ENCODE peak calls at places on chromosomes 2 and 18, in six cellular contexts. M, H, R, U, J and L are unnamed samples.

GRCh38 chr18:21853972-21854563 is 113.5 kb downstream of the MIB1 start:
- ATAC-seq in J (no peak), M (no peak), U (no peak), H (no peak), R (peak), L (no peak)

GRCh38 chr2:165970663-165971062 is 17.1 kb upstream of the TTC21B start:
- ATAC-seq in M (no peak), J (no peak), H (no peak), U (no peak), R (no peak), L (no peak)

GRCh38 chr18:13374468-13375301 is 156.1 kb downstream of the LDLRAD4 start:
- ATAC-seq in H (peak), U (no peak), M (peak), J (no peak), R (no peak), L (peak)

GRCh38 chr18:21383031-21383430 is 141.0 kb downstream of the GREB1L start:
- ATAC-seq in H (no peak), M (no peak), R (no peak), U (no peak), J (no peak), L (no peak)

GRCh38 chr2:40886660-40887059 is 434.8 kb upstream of the SLC8A1 start:
- ATAC-seq in H (no peak), U (no peak), M (no peak), J (no peak), R (no peak), L (no peak)

GRCh38 chr2:119004602-119005001 is 62.6 kb downstream of the MARCO start:
- ATAC-seq in M (no peak), U (no peak), H (no peak), J (no peak), R (peak), L (no peak)

GRCh38 chr2:178718988-178719387 is 88.2 kb downstream of the TTN start:
- ATAC-seq in J (no peak), R (no peak), U (peak), H (no peak), M (peak), L (no peak)

GRCh38 chr2:103959174-103960125 is 894.5 kb upstream of the POU3F3 start:
- ATAC-seq in H (peak), R (peak), U (no peak), J (peak), M (no peak), L (no peak)

GRCh38 chr2:190679391-190679790 is 30.5 kb downstream of the NAB1 start:
- ATAC-seq in J (no peak), H (no peak), U (no peak), R (no peak), M (no peak), L (no peak)

GRCh38 chr2:57180042-57180567 is 866.5 kb upstream of the VRK2 start:
- ATAC-seq in R (no peak), H (no peak), M (no peak), J (no peak), U (no peak), L (no peak)

GRCh38 chr2:39515273-39515896 is 78.3 kb upstream of the MAP4K3 start:
- ATAC-seq in M (no peak), U (no peak), H (no peak), R (no peak), J (no peak), L (no peak)

GRCh38 chr2:144481109-144481508 is 38.8 kb downstream of the ZEB2 start:
- ATAC-seq in R (no peak), U (no peak), H (no peak), J (no peak), M (no peak), L (no peak)

GRCh38 chr18:12442946-12443345 is 35.2 kb downstream of the PRELID3A start:
- ATAC-seq in H (no peak), U (no peak), M (no peak), R (no peak), J (no peak), L (no peak)

GRCh38 chr2:12113364-12113763 is 366.9 kb downstream of the LPIN1 start:
- ATAC-seq in H (no peak), R (no peak), M (no peak), J (no peak), U (no peak), L (no peak)

GRCh38 chr2:151774506-151774905 is 40.2 kb upstream of the NEB start:
- ATAC-seq in M (peak), J (no peak), U (peak), R (peak), H (no peak), L (no peak)

GRCh38 chr2:143175435-143175834 is 46.2 kb downstream of the ARHGAP15 start:
- ATAC-seq in R (no peak), M (no peak), H (no peak), U (no peak), J (no peak), L (no peak)

GRCh38 chr2:33728106-33728505 is 129.0 kb upstream of the FAM98A start:
- ATAC-seq in J (no peak), R (no peak), M (no peak), H (no peak), U (no peak), L (no peak)

GRCh38 chr2:74815955-74816354 is 18.0 kb upstream of the HK2 start:
- ATAC-seq in R (no peak), U (no peak), J (no peak), M (no peak), H (no peak), L (no peak)

GRCh38 chr2:78035804-78036203 is 513.6 kb upstream of the LRRTM4 start:
- ATAC-seq in R (no peak), M (no peak), J (no peak), H (no peak), U (no peak), L (no peak)

GRCh38 chr2:186636800-186637795 is 47.2 kb downstream of the ITGAV start:
- ATAC-seq in R (peak), J (no peak), H (no peak), U (no peak), M (no peak), L (no peak)

GRCh38 chr2:85675427-85675826 is 7.4 kb upstream of the SFTPB start:
- ATAC-seq in R (no peak), M (no peak), J (no peak), U (no peak), H (no peak), L (no peak)

GRCh38 chr18:36315736-36316135 is 18.2 kb downstream of the FHOD3 start:
- ATAC-seq in U (no peak), J (no peak), H (no peak), M (peak), R (no peak), L (no peak)

GRCh38 chr2:190837991-190838390 is 42.6 kb upstream of the GLS start:
- ATAC-seq in H (no peak), M (no peak), J (no peak), U (no peak), R (peak), L (no peak)

GRCh38 chr18:44343570-44343969 is 337.1 kb upstream of the SETBP1 start:
- ATAC-seq in M (no peak), R (no peak), H (no peak), J (no peak), U (no peak), L (no peak)

GRCh38 chr2:883260-884026 is 67.2 kb upstream of the SNTG2 start:
- ATAC-seq in R (no peak), U (no peak), J (no peak), H (no peak), M (no peak), L (no peak)

GRCh38 chr2:160402997-160403979 is 90.3 kb downstream of the RBMS1 start:
- ATAC-seq in R (no peak), U (no peak), H (no peak), J (no peak), M (no peak), L (no peak)

GRCh38 chr2:31057691-31058090 is 80.5 kb downstream of the GALNT14 start:
- ATAC-seq in H (no peak), U (no peak), J (no peak), R (no peak), M (peak), L (no peak)

GRCh38 chr2:199806179-199806578 is 44.8 kb downstream of the FTCDNL1 start:
- ATAC-seq in J (no peak), R (no peak), U (no peak), H (no peak), M (no peak), L (no peak)

GRCh38 chr2:20366672-20367116 is 16.1 kb upstream of the PUM2 start:
- ATAC-seq in U (no peak), R (no peak), H (no peak), J (no peak), M (no peak), L (no peak)

GRCh38 chr2:84280873-84281272 is 178.2 kb downstream of the SUCLG1 start:
- ATAC-seq in M (no peak), H (peak), J (no peak), U (no peak), R (no peak), L (no peak)

GRCh38 chr18:22814329-22814703 is 118.8 kb upstream of the RBBP8 start:
- ATAC-seq in J (no peak), H (no peak), R (no peak), M (no peak), U (no peak), L (no peak)

GRCh38 chr18:44959013-44959412 is 278.3 kb downstream of the SETBP1 start:
- ATAC-seq in J (no peak), M (no peak), U (no peak), R (no peak), H (no peak), L (no peak)

GRCh38 chr2:23507267-23508065 is 122.5 kb downstream of the KLHL29 start:
- ATAC-seq in J (no peak), R (no peak), H (no peak), U (no peak), M (no peak), L (no peak)

GRCh38 chr18:69636529-69637301 is 236.0 kb downstream of the DOK6 start:
- ATAC-seq in J (no peak), U (no peak), M (peak), R (no peak), H (no peak), L (no peak)

DNA sequence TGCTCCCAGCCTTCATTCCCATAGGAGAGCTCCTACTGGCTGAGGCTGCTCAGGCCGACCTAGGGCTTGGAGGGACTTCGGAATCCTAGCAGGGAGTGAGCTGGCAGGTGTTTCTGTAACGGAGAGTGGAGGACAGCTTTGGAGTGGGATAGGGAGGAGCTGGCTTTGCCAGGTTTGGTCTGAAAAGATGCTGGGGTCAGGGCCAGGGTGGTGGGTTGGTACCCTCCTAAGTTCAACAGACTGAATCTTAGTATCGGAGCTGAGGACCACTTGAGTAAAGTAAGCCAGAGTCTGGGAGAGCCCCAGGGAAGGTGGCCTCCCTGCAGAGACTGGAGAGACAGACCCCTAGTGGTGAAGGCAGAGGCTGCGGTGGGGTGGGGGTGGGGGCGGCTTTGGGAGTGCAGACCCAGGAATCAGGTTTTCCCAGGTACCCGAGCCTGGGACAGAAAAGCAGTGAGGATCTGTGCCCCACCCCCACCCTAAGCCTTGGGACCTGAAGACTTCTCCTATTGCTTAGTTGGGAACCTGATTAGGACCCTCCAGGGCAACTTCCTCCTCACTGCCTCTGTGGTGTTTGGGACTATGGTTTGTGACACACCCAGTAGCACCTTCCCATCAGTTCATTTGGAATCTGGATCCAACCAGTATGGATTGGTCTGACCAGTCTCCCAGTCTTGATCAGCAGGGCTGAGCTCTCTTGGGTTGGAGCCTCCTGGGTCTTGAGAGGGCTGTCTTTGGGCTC is 3.0 kb downstream of the CNNM4 start:
- ATAC-seq in R (peak), M (no peak), U (no peak), H (peak), J (peak), L (no peak)
- H3K27ac ChIP-seq in R (peak), M (peak), U (peak), H (peak), J (peak), L (peak)

DNA sequence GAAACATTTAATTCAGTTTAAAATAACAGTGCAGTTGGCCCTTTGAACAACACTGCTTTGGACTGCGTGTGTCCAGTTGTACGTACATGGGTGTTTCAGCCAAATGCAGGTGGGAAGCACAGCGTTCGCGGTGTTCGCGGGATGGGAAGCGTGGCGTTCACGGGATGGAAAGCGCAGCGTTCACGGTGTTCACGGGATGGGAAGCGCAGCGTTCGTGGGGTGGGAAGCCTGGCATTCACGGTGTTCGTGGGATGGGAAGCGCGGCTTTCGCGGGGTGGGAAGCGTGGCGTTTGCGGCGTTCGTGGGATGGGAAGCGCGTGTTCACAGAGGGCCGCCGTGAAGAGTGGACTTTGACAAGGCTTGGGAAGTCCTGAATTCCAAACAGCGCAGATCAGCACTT is 47.6 kb downstream of the CTDP1 start:
- ATAC-seq in U (no peak), H (no peak), R (no peak), J (no peak), M (no peak), L (no peak)
- H3K27ac ChIP-seq in U (no peak), H (no peak), R (no peak), J (no peak), M (no peak), L (no peak)

GRCh38 chr2:18825856-18826255 is 236.5 kb upstream of the NT5C1B start:
- ATAC-seq in R (no peak), H (no peak), M (peak), U (no peak), J (no peak), L (no peak)
- H3K27ac ChIP-seq in R (no peak), H (no peak), M (no peak), U (no peak), J (no peak), L (no peak)

GRCh38 chr2:172279843-172280242 is 147.5 kb upstream of the ITGA6 start:
- ATAC-seq in H (no peak), J (no peak), M (no peak), U (no peak), R (no peak), L (no peak)

GRCh38 chr2:172278642-172279041 is 148.7 kb upstream of the ITGA6 start:
- ATAC-seq in H (no peak), R (no peak), J (no peak), M (no peak), U (no peak), L (no peak)

GRCh38 chr2:172280820-172281454 is 146.4 kb upstream of the ITGA6 start:
- ATAC-seq in R (peak), M (peak), U (no peak), H (peak), J (no peak), L (peak)

GRCh38 chr2:172276961-172277360 is 150.4 kb upstream of the ITGA6 start:
- ATAC-seq in U (no peak), J (no peak), R (no peak), H (no peak), M (no peak), L (no peak)

DNA sequence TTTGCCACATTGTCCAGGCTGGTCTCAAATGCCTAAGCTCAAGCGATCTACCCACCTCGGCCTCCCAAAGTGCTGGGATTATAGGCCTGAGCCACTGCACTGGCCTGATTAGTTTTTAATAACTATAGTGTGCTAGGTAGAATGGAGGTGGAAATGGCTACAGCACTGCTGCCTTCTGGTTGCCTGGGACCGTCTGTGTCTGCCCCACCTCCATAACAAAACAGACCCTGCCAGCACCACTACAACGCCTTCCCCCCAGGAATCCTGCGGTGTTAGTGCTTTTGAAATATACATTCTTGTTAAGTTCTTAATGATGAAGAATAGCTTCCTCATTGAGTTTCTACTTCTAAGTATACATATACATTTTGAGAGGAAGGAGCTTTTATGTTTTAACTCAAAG is 148.2 kb upstream of the ITGA6 start:
- ATAC-seq in U (no peak), J (no peak), H (no peak), R (no peak), M (no peak), L (no peak)
- H3K27ac ChIP-seq in U (no peak), J (no peak), H (no peak), R (no peak), M (no peak), L (no peak)

DNA sequence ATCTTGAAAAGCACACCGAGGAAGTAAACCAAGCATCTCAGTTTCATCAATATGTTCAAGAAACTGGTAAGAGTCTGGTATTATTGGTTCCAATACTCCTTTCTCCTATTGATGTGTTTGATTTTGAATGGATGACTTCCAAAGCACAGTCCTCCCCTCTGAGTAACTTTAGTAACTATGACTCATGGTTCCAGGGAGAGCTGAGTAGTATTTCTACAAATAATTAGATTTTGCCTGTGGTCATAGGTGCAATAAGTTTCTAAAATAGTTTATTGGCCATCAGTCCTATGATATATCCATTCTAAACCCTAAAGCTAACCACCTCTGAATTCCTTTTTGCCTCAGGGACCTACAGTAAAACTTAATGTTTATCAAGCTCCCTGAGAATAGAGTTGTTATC is 352.4 kb downstream of the XIRP2 start:
- ATAC-seq in M (no peak), R (no peak), J (no peak), H (no peak), U (no peak), L (no peak)
- H3K27ac ChIP-seq in M (no peak), R (no peak), J (no peak), H (no peak), U (peak), L (no peak)

GRCh38 chr2:71466301-71467179 is 13.2 kb downstream of the DYSF start:
- ATAC-seq in M (peak), R (peak), H (peak), U (peak), J (peak), L (peak)
- H3K27ac ChIP-seq in M (peak), R (peak), H (no peak), U (peak), J (no peak), L (peak)